ENCODE peak calls at places on chromosome 4, in four cellular contexts. R, O, L and K are unnamed samples.

GRCh38 chr4:166741709-166742108 is 492.6 kb downstream of the SPOCK3 start:
- DNase-seq in R (no peak), O (no peak), L (no peak), K (no peak)

GRCh38 chr4:498328-498919 is 532 bp downstream of the ZNF721 start:
- DNase-seq in R (no peak), O (no peak), L (no peak), K (no peak)

GRCh38 chr4:83257811-83258210 is 26.8 kb downstream of the COQ2 start:
- DNase-seq in R (no peak), O (no peak), L (no peak), K (no peak)

GRCh38 chr4:8642651-8643321 is 50.2 kb downstream of the CPZ start:
- DNase-seq in R (no peak), O (no peak), L (no peak), K (no peak)

GRCh38 chr4:151415978-151416377 is 7.0 kb downstream of the FHIP1A start:
- DNase-seq in R (no peak), O (no peak), L (no peak), K (no peak)

GRCh38 chr4:184348311-184349233 is 125.8 kb downstream of the IRF2 start:
- DNase-seq in R (no peak), O (peak; percentile 45), L (peak; percentile 32), K (no peak)

GRCh38 chr4:54433686-54434085 is 204.6 kb downstream of the PDGFRA start:
- DNase-seq in R (no peak), O (peak; percentile 11), L (no peak), K (peak; percentile 54)

GRCh38 chr4:170697045-170697444 is 607.3 kb upstream of the AADAT start:
- DNase-seq in R (no peak), O (no peak), L (no peak), K (no peak)

GRCh38 chr4:158121203-158121586 is 51.6 kb downstream of the GASK1B start:
- DNase-seq in R (no peak), O (no peak), L (no peak), K (no peak)

GRCh38 chr4:85024671-85025070 is 58.2 kb upstream of the WDFY3 start:
- DNase-seq in R (no peak), O (no peak), L (no peak), K (no peak)

GRCh38 chr4:8106451-8107025 is 52.1 kb downstream of the ABLIM2 start:
- DNase-seq in R (no peak), O (no peak), L (no peak), K (no peak)

GRCh38 chr4:147287588-147287890 is 193.4 kb upstream of the EDNRA start:
- DNase-seq in R (no peak), O (no peak), L (no peak), K (no peak)

GRCh38 chr4:142278171-142278570 is 567.9 kb downstream of the INPP4B start:
- DNase-seq in R (no peak), O (no peak), L (no peak), K (no peak)

GRCh38 chr4:142271832-142272231 is 574.3 kb downstream of the INPP4B start:
- DNase-seq in R (no peak), O (no peak), L (no peak), K (no peak)

GRCh38 chr4:142272452-142272851 is 573.6 kb downstream of the INPP4B start:
- DNase-seq in R (no peak), O (no peak), L (no peak), K (no peak)

GRCh38 chr4:142278663-142279062 is 567.4 kb downstream of the INPP4B start:
- DNase-seq in R (no peak), O (no peak), L (no peak), K (no peak)

DNA sequence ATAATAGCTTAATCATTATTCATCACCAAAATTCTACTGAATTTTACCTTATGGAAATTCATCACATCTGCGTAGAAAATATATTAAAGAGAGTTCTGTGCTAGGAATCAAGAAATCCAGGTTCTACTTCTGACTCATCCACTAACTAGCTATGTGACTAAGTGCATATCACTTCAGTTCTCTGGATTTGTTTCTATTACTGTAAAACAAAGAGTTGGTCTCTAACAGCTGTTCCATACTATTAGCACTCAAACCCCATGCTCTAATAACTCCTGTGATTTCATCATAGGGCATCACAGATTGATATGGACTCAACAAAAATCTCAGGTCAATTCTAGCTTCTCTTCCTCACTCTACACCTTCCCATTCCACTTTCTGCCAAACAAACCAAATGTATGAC is 572.0 kb downstream of the INPP4B start:
- DNase-seq in R (no peak), O (no peak), L (no peak), K (no peak)
- TF ChIP-seq SIN3A in R (no peak), O (no peak), L (no peak), K (no peak)

GRCh38 chr4:10205223-10205622 is 88.6 kb upstream of the WDR1 start:
- DNase-seq in R (no peak), O (no peak), L (no peak), K (no peak)
- TF ChIP-seq NRF1 in R (no peak), O (no peak), L (no peak), K (no peak)

DNA sequence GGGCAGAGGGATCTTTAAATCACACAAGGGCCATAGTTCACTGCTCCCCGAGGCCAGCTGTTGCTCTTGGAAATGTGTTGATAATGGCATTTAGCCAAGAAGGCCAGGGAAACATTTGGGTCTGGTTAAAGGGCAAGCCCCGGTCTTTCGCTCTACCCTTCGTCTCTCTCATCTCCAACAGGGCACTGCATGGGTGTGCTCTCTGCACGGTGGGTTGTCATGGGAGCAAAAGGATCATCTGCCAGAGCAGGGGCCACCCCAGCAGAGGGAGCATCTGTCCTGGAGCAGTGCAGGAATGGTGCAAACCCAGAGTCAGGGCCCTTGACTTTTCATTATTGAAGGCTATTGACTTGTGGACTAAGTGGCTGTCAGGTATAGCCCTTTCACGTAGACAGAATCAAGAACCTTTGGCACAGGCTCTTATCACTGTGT is 22.7 kb upstream of the PGRMC2 start:
- DNase-seq in R (peak; percentile 65), O (no peak), L (no peak), K (peak; percentile 51)
- TF ChIP-seq SIN3A in R (no peak), O (no peak), L (no peak), K (no peak)

GRCh38 chr4:14871676-14872430 is 130.4 kb upstream of the CPEB2 start:
- DNase-seq in R (no peak), O (peak; percentile 18), L (no peak), K (peak; percentile 61)
- TF ChIP-seq NRF1 in R (no peak), O (no peak), L (no peak), K (no peak)

GRCh38 chr4:144683516-144683915 is 37.6 kb downstream of the HHIP start:
- DNase-seq in R (no peak), O (no peak), L (no peak), K (no peak)
- TF ChIP-seq SIN3A in R (no peak), O (no peak), L (no peak), K (no peak)

GRCh38 chr4:109722357-109722756 is 7.5 kb downstream of the PLA2G12A start:
- DNase-seq in R (no peak), O (no peak), L (no peak), K (no peak)
- TF ChIP-seq NRF1 in R (no peak), O (no peak), L (no peak), K (no peak)